ENCODE peak calls at places on chromosome 1, in ten cellular contexts. One of them, this sample, is unnamed.

GRCh38 chr1:165686121-165686970 is 12.0 kb downstream of the ALDH9A1 start:
- DNase-seq in upper lobe of right lung: no peak
- DNase-seq in H7: peak
- DNase-seq in IMR-90: no peak
- DNase-seq in sigmoid colon: no peak
- DNase-seq in CD8-positive, alpha-beta T cell: no peak
- DNase-seq in CD8-positive, alpha-beta memory T cell: no peak
- DNase-seq in SK-N-MC: no peak
- DNase-seq in tibial nerve: no peak
- DNase-seq in keratinocyte: no peak
- DNase-seq in this sample: no peak

GRCh38 chr1:211013346-211014240 is 120.4 kb downstream of the KCNH1 start:
- DNase-seq in IMR-90: peak
- DNase-seq in SK-N-MC: no peak
- DNase-seq in keratinocyte: no peak
- DNase-seq in CD8-positive, alpha-beta memory T cell: no peak
- DNase-seq in tibial nerve: no peak
- DNase-seq in upper lobe of right lung: no peak
- DNase-seq in sigmoid colon: no peak
- DNase-seq in CD8-positive, alpha-beta T cell: no peak
- DNase-seq in H7: no peak
- DNase-seq in this sample: no peak

GRCh38 chr1:22619252-22619651 is 17.2 kb upstream of the C1QA start:
- DNase-seq in CD8-positive, alpha-beta T cell: no peak
- DNase-seq in keratinocyte: no peak
- DNase-seq in SK-N-MC: no peak
- DNase-seq in upper lobe of right lung: no peak
- DNase-seq in sigmoid colon: no peak
- DNase-seq in tibial nerve: no peak
- DNase-seq in CD8-positive, alpha-beta memory T cell: no peak
- DNase-seq in IMR-90: no peak
- DNase-seq in H7: no peak
- DNase-seq in this sample: no peak

GRCh38 chr1:113677250-113678158 is 81.8 kb downstream of the PHTF1 start:
- DNase-seq in keratinocyte: no peak
- DNase-seq in upper lobe of right lung: no peak
- DNase-seq in sigmoid colon: no peak
- DNase-seq in CD8-positive, alpha-beta memory T cell: no peak
- DNase-seq in IMR-90: peak
- DNase-seq in H7: peak
- DNase-seq in SK-N-MC: peak
- DNase-seq in tibial nerve: peak
- DNase-seq in CD8-positive, alpha-beta T cell: no peak
- DNase-seq in this sample: peak

GRCh38 chr1:58395355-58395754 is 151.2 kb downstream of the OMA1 start:
- DNase-seq in keratinocyte: peak
- DNase-seq in sigmoid colon: no peak
- DNase-seq in SK-N-MC: no peak
- DNase-seq in tibial nerve: no peak
- DNase-seq in H7: peak
- DNase-seq in IMR-90: peak
- DNase-seq in CD8-positive, alpha-beta memory T cell: no peak
- DNase-seq in CD8-positive, alpha-beta T cell: no peak
- DNase-seq in upper lobe of right lung: no peak
- DNase-seq in this sample: peak

GRCh38 chr1:22816063-22816775 is 105.6 kb downstream of the EPHB2 start:
- DNase-seq in SK-N-MC: no peak
- DNase-seq in IMR-90: no peak
- DNase-seq in CD8-positive, alpha-beta memory T cell: no peak
- DNase-seq in keratinocyte: no peak
- DNase-seq in upper lobe of right lung: no peak
- DNase-seq in sigmoid colon: no peak
- DNase-seq in tibial nerve: no peak
- DNase-seq in H7: no peak
- DNase-seq in CD8-positive, alpha-beta T cell: no peak
- DNase-seq in this sample: no peak

GRCh38 chr1:92709738-92710137 is 75.2 kb downstream of the EVI5 start:
- DNase-seq in CD8-positive, alpha-beta T cell: no peak
- DNase-seq in keratinocyte: no peak
- DNase-seq in upper lobe of right lung: no peak
- DNase-seq in sigmoid colon: no peak
- DNase-seq in IMR-90: peak
- DNase-seq in H7: no peak
- DNase-seq in tibial nerve: no peak
- DNase-seq in CD8-positive, alpha-beta memory T cell: no peak
- DNase-seq in SK-N-MC: no peak
- DNase-seq in this sample: no peak

GRCh38 chr1:156025873-156026272 is 5.1 kb upstream of the SSR2 start:
- DNase-seq in sigmoid colon: no peak
- DNase-seq in CD8-positive, alpha-beta memory T cell: peak
- DNase-seq in CD8-positive, alpha-beta T cell: no peak
- DNase-seq in IMR-90: peak
- DNase-seq in tibial nerve: no peak
- DNase-seq in SK-N-MC: no peak
- DNase-seq in keratinocyte: no peak
- DNase-seq in upper lobe of right lung: peak
- DNase-seq in H7: peak
- DNase-seq in this sample: peak

GRCh38 chr1:223143760-223144248 is 756 bp upstream of the TLR5 start:
- DNase-seq in tibial nerve: no peak
- DNase-seq in CD8-positive, alpha-beta T cell: peak
- DNase-seq in keratinocyte: no peak
- DNase-seq in SK-N-MC: no peak
- DNase-seq in H7: no peak
- DNase-seq in IMR-90: no peak
- DNase-seq in CD8-positive, alpha-beta memory T cell: no peak
- DNase-seq in sigmoid colon: peak
- DNase-seq in upper lobe of right lung: peak
- DNase-seq in this sample: no peak

GRCh38 chr1:38018864-38019343 is 6.4 kb downstream of the UTP11 start:
- DNase-seq in upper lobe of right lung: no peak
- DNase-seq in SK-N-MC: no peak
- DNase-seq in CD8-positive, alpha-beta T cell: no peak
- DNase-seq in IMR-90: peak
- DNase-seq in sigmoid colon: no peak
- DNase-seq in CD8-positive, alpha-beta memory T cell: no peak
- DNase-seq in H7: peak
- DNase-seq in keratinocyte: no peak
- DNase-seq in tibial nerve: no peak
- DNase-seq in this sample: no peak

GRCh38 chr1:42157667-42158066 is 4.5 kb downstream of the GUCA2B start:
- DNase-seq in H7: no peak
- DNase-seq in IMR-90: no peak
- DNase-seq in SK-N-MC: no peak
- DNase-seq in CD8-positive, alpha-beta T cell: no peak
- DNase-seq in keratinocyte: no peak
- DNase-seq in upper lobe of right lung: peak
- DNase-seq in sigmoid colon: no peak
- DNase-seq in CD8-positive, alpha-beta memory T cell: no peak
- DNase-seq in tibial nerve: no peak
- DNase-seq in this sample: no peak

GRCh38 chr1:227778401-227778947 is 37.0 kb upstream of the PRSS38 start:
- DNase-seq in CD8-positive, alpha-beta T cell: peak
- DNase-seq in tibial nerve: no peak
- DNase-seq in upper lobe of right lung: peak
- DNase-seq in CD8-positive, alpha-beta memory T cell: no peak
- DNase-seq in IMR-90: peak
- DNase-seq in keratinocyte: no peak
- DNase-seq in SK-N-MC: no peak
- DNase-seq in H7: peak
- DNase-seq in sigmoid colon: peak
- DNase-seq in this sample: no peak

GRCh38 chr1:46401964-46402626 is 8.0 kb downstream of the FAAH start:
- DNase-seq in tibial nerve: peak
- DNase-seq in SK-N-MC: no peak
- DNase-seq in keratinocyte: peak
- DNase-seq in upper lobe of right lung: peak
- DNase-seq in IMR-90: peak
- DNase-seq in CD8-positive, alpha-beta T cell: no peak
- DNase-seq in sigmoid colon: peak
- DNase-seq in CD8-positive, alpha-beta memory T cell: no peak
- DNase-seq in H7: peak
- DNase-seq in this sample: no peak

DNA sequence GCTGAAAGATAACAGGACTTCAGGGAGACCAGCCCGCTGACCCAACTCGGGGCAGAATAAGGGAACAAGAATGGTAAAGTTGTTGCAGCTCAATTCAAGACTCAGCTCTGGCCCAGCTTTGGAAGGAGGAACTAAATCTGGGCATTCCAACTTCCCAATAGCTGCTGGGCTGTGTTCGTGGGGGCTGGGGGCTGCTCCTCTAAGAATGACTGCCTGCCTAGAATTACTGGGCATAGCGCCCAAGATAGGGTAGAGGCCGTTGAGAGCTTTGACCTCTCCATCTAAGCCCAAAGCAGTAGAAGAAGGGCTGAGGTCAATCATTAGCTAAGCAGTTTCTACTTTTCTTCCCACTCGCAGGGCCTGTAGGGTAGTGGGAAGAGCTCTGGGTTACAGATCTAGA is 1.3 kb downstream of the FABP3 start:
- DNase-seq in CD8-positive, alpha-beta T cell: no peak
- DNase-seq in CD8-positive, alpha-beta memory T cell: no peak
- DNase-seq in sigmoid colon: no peak
- DNase-seq in SK-N-MC: no peak
- DNase-seq in upper lobe of right lung: no peak
- DNase-seq in H7: no peak
- DNase-seq in IMR-90: no peak
- DNase-seq in tibial nerve: no peak
- DNase-seq in keratinocyte: no peak
- DNase-seq in this sample: no peak
- H3K4me3 ChIP-seq in CD8-positive, alpha-beta T cell: no peak
- H3K4me3 ChIP-seq in CD8-positive, alpha-beta memory T cell: no peak
- H3K4me3 ChIP-seq in sigmoid colon: no peak
- H3K4me3 ChIP-seq in SK-N-MC: no peak
- H3K4me3 ChIP-seq in upper lobe of right lung: peak
- H3K4me3 ChIP-seq in H7: no peak
- H3K4me3 ChIP-seq in IMR-90: no peak
- H3K4me3 ChIP-seq in tibial nerve: no peak
- H3K4me3 ChIP-seq in keratinocyte: no peak
- H3K4me3 ChIP-seq in this sample: peak

GRCh38 chr1:182555493-182555892 is 33.6 kb downstream of the RNASEL start:
- DNase-seq in H7: no peak
- DNase-seq in tibial nerve: no peak
- DNase-seq in sigmoid colon: no peak
- DNase-seq in CD8-positive, alpha-beta T cell: no peak
- DNase-seq in IMR-90: no peak
- DNase-seq in upper lobe of right lung: no peak
- DNase-seq in SK-N-MC: no peak
- DNase-seq in CD8-positive, alpha-beta memory T cell: no peak
- DNase-seq in keratinocyte: no peak
- DNase-seq in this sample: no peak

GRCh38 chr1:182549811-182550210 is 39.2 kb downstream of the RNASEL start:
- DNase-seq in CD8-positive, alpha-beta T cell: no peak
- DNase-seq in H7: no peak
- DNase-seq in sigmoid colon: no peak
- DNase-seq in CD8-positive, alpha-beta memory T cell: no peak
- DNase-seq in IMR-90: no peak
- DNase-seq in SK-N-MC: no peak
- DNase-seq in keratinocyte: no peak
- DNase-seq in upper lobe of right lung: no peak
- DNase-seq in tibial nerve: no peak
- DNase-seq in this sample: no peak

GRCh38 chr1:182556279-182556678 is 32.8 kb downstream of the RNASEL start:
- DNase-seq in H7: no peak
- DNase-seq in keratinocyte: no peak
- DNase-seq in IMR-90: no peak
- DNase-seq in sigmoid colon: no peak
- DNase-seq in upper lobe of right lung: no peak
- DNase-seq in tibial nerve: no peak
- DNase-seq in CD8-positive, alpha-beta T cell: no peak
- DNase-seq in CD8-positive, alpha-beta memory T cell: no peak
- DNase-seq in SK-N-MC: no peak
- DNase-seq in this sample: no peak

GRCh38 chr1:182549346-182549745 is 39.7 kb downstream of the RNASEL start:
- DNase-seq in SK-N-MC: no peak
- DNase-seq in sigmoid colon: no peak
- DNase-seq in CD8-positive, alpha-beta memory T cell: no peak
- DNase-seq in tibial nerve: no peak
- DNase-seq in keratinocyte: no peak
- DNase-seq in IMR-90: no peak
- DNase-seq in CD8-positive, alpha-beta T cell: no peak
- DNase-seq in H7: no peak
- DNase-seq in upper lobe of right lung: no peak
- DNase-seq in this sample: no peak

GRCh38 chr1:182552527-182552926 is 36.5 kb downstream of the RNASEL start:
- DNase-seq in upper lobe of right lung: no peak
- DNase-seq in keratinocyte: no peak
- DNase-seq in CD8-positive, alpha-beta memory T cell: no peak
- DNase-seq in H7: no peak
- DNase-seq in CD8-positive, alpha-beta T cell: no peak
- DNase-seq in tibial nerve: no peak
- DNase-seq in sigmoid colon: no peak
- DNase-seq in IMR-90: peak
- DNase-seq in SK-N-MC: no peak
- DNase-seq in this sample: no peak
- H3K4me3 ChIP-seq in upper lobe of right lung: no peak
- H3K4me3 ChIP-seq in keratinocyte: no peak
- H3K4me3 ChIP-seq in CD8-positive, alpha-beta memory T cell: no peak
- H3K4me3 ChIP-seq in H7: no peak
- H3K4me3 ChIP-seq in CD8-positive, alpha-beta T cell: no peak
- H3K4me3 ChIP-seq in tibial nerve: no peak
- H3K4me3 ChIP-seq in sigmoid colon: no peak
- H3K4me3 ChIP-seq in IMR-90: no peak
- H3K4me3 ChIP-seq in SK-N-MC: no peak
- H3K4me3 ChIP-seq in this sample: no peak

GRCh38 chr1:154760469-154760933 is 109.6 kb downstream of the KCNN3 start:
- DNase-seq in H7: peak
- DNase-seq in CD8-positive, alpha-beta memory T cell: peak
- DNase-seq in SK-N-MC: no peak
- DNase-seq in tibial nerve: peak
- DNase-seq in upper lobe of right lung: peak
- DNase-seq in CD8-positive, alpha-beta T cell: peak
- DNase-seq in sigmoid colon: peak
- DNase-seq in IMR-90: no peak
- DNase-seq in keratinocyte: no peak
- DNase-seq in this sample: no peak
- H3K4me3 ChIP-seq in H7: peak
- H3K4me3 ChIP-seq in CD8-positive, alpha-beta memory T cell: peak
- H3K4me3 ChIP-seq in SK-N-MC: no peak
- H3K4me3 ChIP-seq in tibial nerve: no peak
- H3K4me3 ChIP-seq in upper lobe of right lung: peak
- H3K4me3 ChIP-seq in CD8-positive, alpha-beta T cell: peak
- H3K4me3 ChIP-seq in sigmoid colon: peak
- H3K4me3 ChIP-seq in IMR-90: no peak
- H3K4me3 ChIP-seq in keratinocyte: peak
- H3K4me3 ChIP-seq in this sample: peak

GRCh38 chr1:215844777-215845176 is 277.7 kb downstream of the KCTD3 start:
- DNase-seq in sigmoid colon: no peak
- DNase-seq in CD8-positive, alpha-beta T cell: no peak
- DNase-seq in IMR-90: no peak
- DNase-seq in keratinocyte: no peak
- DNase-seq in SK-N-MC: no peak
- DNase-seq in CD8-positive, alpha-beta memory T cell: no peak
- DNase-seq in upper lobe of right lung: no peak
- DNase-seq in H7: no peak
- DNase-seq in tibial nerve: no peak
- DNase-seq in this sample: no peak
- H3K4me3 ChIP-seq in sigmoid colon: no peak
- H3K4me3 ChIP-seq in CD8-positive, alpha-beta T cell: no peak
- H3K4me3 ChIP-seq in IMR-90: no peak
- H3K4me3 ChIP-seq in keratinocyte: no peak
- H3K4me3 ChIP-seq in SK-N-MC: no peak
- H3K4me3 ChIP-seq in CD8-positive, alpha-beta memory T cell: no peak
- H3K4me3 ChIP-seq in upper lobe of right lung: no peak
- H3K4me3 ChIP-seq in H7: no peak
- H3K4me3 ChIP-seq in tibial nerve: no peak
- H3K4me3 ChIP-seq in this sample: no peak

This sample was measured in NT2/D1.